ENCODE peak calls at places on chromosomes 2 and 18, in five cellular contexts. T is AG09309; L is cardiac muscle cell; P is activated naive CD4-positive, alpha-beta T cell treated with Interleukin-2 at 50 U/mL for 16 hours; X is fibroblast of mammary gland. A is an unnamed sample.

GRCh38 chr18:11866329-11866728 is 15.1 kb downstream of the CHMP1B start:
- DNase-seq in T (no peak), L (no peak), P (no peak), X (no peak), A (no peak)

GRCh38 chr2:60216452-60216995 is 336.9 kb downstream of the BCL11A start:
- DNase-seq in T (no peak), L (no peak), P (no peak), X (no peak), A (no peak)

GRCh38 chr2:164662066-164662465 is 40.8 kb upstream of the GRB14 start:
- DNase-seq in T (no peak), L (peak), P (no peak), X (no peak), A (no peak)

GRCh38 chr2:186497928-186498327 is 11.9 kb downstream of the ZC3H15 start:
- DNase-seq in T (no peak), L (no peak), P (no peak), X (no peak), A (no peak)

GRCh38 chr2:82993631-82994030 is 1465.4 kb downstream of the SUCLG1 start:
- DNase-seq in T (no peak), L (no peak), P (no peak), X (no peak), A (no peak)

GRCh38 chr2:126778561-126779285 is 120.0 kb upstream of the TEX51 start:
- DNase-seq in T (no peak), L (no peak), P (no peak), X (no peak), A (no peak)

GRCh38 chr18:70380915-70381896 is 92.4 kb downstream of the SOCS6 start:
- DNase-seq in T (no peak), L (no peak), P (no peak), X (no peak), A (no peak)

GRCh38 chr2:71833855-71834554 is 313.7 kb downstream of the CYP26B1 start:
- DNase-seq in T (peak), L (peak), P (no peak), X (peak), A (peak)

GRCh38 chr2:128286011-128286721 is 32.5 kb downstream of the HS6ST1 start:
- DNase-seq in T (no peak), L (no peak), P (no peak), X (no peak), A (no peak)

GRCh38 chr18:44895176-44895798 is 214.6 kb downstream of the SETBP1 start:
- DNase-seq in T (peak), L (peak), P (peak), X (peak), A (no peak)

GRCh38 chr2:75634945-75635344 is 11.6 kb upstream of the MRPL19 start:
- DNase-seq in T (no peak), L (no peak), P (no peak), X (no peak), A (no peak)

GRCh38 chr2:56034258-56034657 is 110.7 kb upstream of the EFEMP1 start:
- DNase-seq in T (no peak), L (no peak), P (no peak), X (no peak), A (no peak)

GRCh38 chr18:3579701-3580100 is 129.7 kb downstream of the TGIF1 start:
- DNase-seq in T (peak), L (peak), P (no peak), X (peak), A (peak)

GRCh38 chr2:230575640-230576324 is 136.9 kb upstream of the CAB39 start:
- DNase-seq in T (no peak), L (no peak), P (peak), X (no peak), A (no peak)

GRCh38 chr2:98134138-98134537 is 47.2 kb downstream of the VWA3B start:
- DNase-seq in T (no peak), L (peak), P (peak), X (peak), A (no peak)

GRCh38 chr2:120750488-120751210 is 15.0 kb downstream of the GLI2 start:
- DNase-seq in T (no peak), L (no peak), P (no peak), X (peak), A (no peak)

GRCh38 chr2:128371648-128372345 is 53.1 kb upstream of the HS6ST1 start:
- DNase-seq in T (no peak), L (no peak), P (no peak), X (no peak), A (no peak)

GRCh38 chr2:134098258-134098785 is 155.6 kb upstream of the MGAT5 start:
- DNase-seq in T (no peak), L (no peak), P (no peak), X (no peak), A (no peak)

GRCh38 chr2:236862526-236862925 is 223.2 kb upstream of the COPS8 start:
- DNase-seq in T (peak), L (no peak), P (no peak), X (peak), A (no peak)

A was measured in GM04503.